ENCODE peak calls at places on chromosomes 5 and 9, in four cellular contexts. M, O, A and H are unnamed samples.
A peak's percentile ranks its signal among the peaks of the same experiment; 100 is the strongest.

GRCh38 chr5:142017832-142018427 is 5.1 kb upstream of the GNPDA1 start:
- DNase-seq in M (no peak), O (no peak), A (no peak), H (no peak)

GRCh38 chr5:40447438-40447837 is 232.3 kb upstream of the PTGER4 start:
- DNase-seq in M (no peak), O (no peak), A (no peak), H (no peak)

GRCh38 chr9:105392531-105392930 is 55.3 kb upstream of the FSD1L start:
- DNase-seq in M (no peak), O (no peak), A (no peak), H (no peak)

GRCh38 chr5:79456890-79457583 is 56.9 kb downstream of the HOMER1 start:
- DNase-seq in M (no peak), O (no peak), A (no peak), H (no peak)

GRCh38 chr9:4382722-4383317 is 83.0 kb upstream of the GLIS3 start:
- DNase-seq in M (no peak), O (peak; percentile 59), A (peak; percentile 19), H (no peak)

GRCh38 chr9:137145731-137146526 is 7.0 kb downstream of the GRIN1 start:
- DNase-seq in M (no peak), O (no peak), A (no peak), H (no peak)

GRCh38 chr9:86434039-86434726 is 80.0 kb upstream of the TUT7 start:
- DNase-seq in M (no peak), O (peak; percentile 32), A (peak; percentile 35), H (peak; percentile 76)

GRCh38 chr9:127918201-127919107 is 1.6 kb upstream of the ST6GALNAC4 start:
- DNase-seq in M (no peak), O (no peak), A (no peak), H (no peak)

GRCh38 chr9:92224177-92224576 is 69.3 kb downstream of the IARS1 start:
- DNase-seq in M (no peak), O (no peak), A (no peak), H (no peak)

GRCh38 chr5:128414469-128414868 is 123.6 kb downstream of the FBN2 start:
- DNase-seq in M (no peak), O (no peak), A (no peak), H (no peak)

GRCh38 chr5:150304481-150305081 is 1.9 kb upstream of the ARSI start:
- DNase-seq in M (no peak), O (no peak), A (no peak), H (no peak)

GRCh38 chr9:128683340-128684064 is 5.5 kb upstream of the SET start:
- DNase-seq in M (no peak), O (no peak), A (no peak), H (no peak)

GRCh38 chr5:54551906-54552305 is 34.3 kb downstream of the SNX18 start:
- DNase-seq in M (no peak), O (no peak), A (no peak), H (no peak)

GRCh38 chr9:14111670-14112069 is 202.3 kb downstream of the NFIB start:
- DNase-seq in M (no peak), O (no peak), A (no peak), H (no peak)

GRCh38 chr5:67515020-67515689 is 318.6 kb upstream of the CD180 start:
- DNase-seq in M (peak; percentile 18), O (no peak), A (no peak), H (no peak)

GRCh38 chr5:17448877-17449276 is 49.2 kb upstream of the TAF11L2 start:
- DNase-seq in M (no peak), O (no peak), A (no peak), H (no peak)

GRCh38 chr9:80841888-80842287 is 847.5 kb downstream of the TLE1 start:
- DNase-seq in M (no peak), O (no peak), A (no peak), H (no peak)

GRCh38 chr5:89281211-89281610 is 398.2 kb upstream of the MEF2C start:
- DNase-seq in M (no peak), O (no peak), A (no peak), H (no peak)

GRCh38 chr9:131031642-131032005 is 22.6 kb downstream of the LAMC3 start:
- DNase-seq in M (no peak), O (no peak), A (no peak), H (no peak)

GRCh38 chr9:18665947-18666346 is 192.0 kb downstream of the ADAMTSL1 start:
- DNase-seq in M (no peak), O (no peak), A (no peak), H (no peak)

GRCh38 chr5:29387384-29387783 is 1806.1 kb upstream of the CDH6 start:
- DNase-seq in M (no peak), O (no peak), A (no peak), H (no peak)

GRCh38 chr5:108093186-108093585 is 288.7 kb downstream of the FBXL17 start:
- DNase-seq in M (no peak), O (peak; percentile 41), A (peak; percentile 7), H (peak; percentile 9)

GRCh38 chr9:130220351-130220750 is 45.2 kb upstream of the HMCN2 start:
- DNase-seq in M (no peak), O (no peak), A (peak; percentile 82), H (no peak)

GRCh38 chr9:11158063-11158462 is 545.3 kb upstream of the PTPRD start:
- DNase-seq in M (no peak), O (no peak), A (no peak), H (no peak)

GRCh38 chr5:178931846-178932760 is 8.9 kb upstream of the ZNF454 start:
- DNase-seq in M (no peak), O (no peak), A (no peak), H (no peak)

GRCh38 chr5:77168187-77168883 is 42.1 kb upstream of the PDE8B start:
- DNase-seq in M (no peak), O (peak; percentile 39), A (peak; percentile 26), H (no peak)

GRCh38 chr5:35902032-35902681 is 36.3 kb downstream of the CAPSL start:
- DNase-seq in M (no peak), O (no peak), A (no peak), H (no peak)

GRCh38 chr9:36166150-36166927 is 2.8 kb upstream of the CCIN start:
- DNase-seq in M (peak; percentile 73), O (peak; percentile 56), A (peak; percentile 90), H (peak; percentile 87)

GRCh38 chr9:128689820-128690683 is 1.0 kb downstream of the SET start:
- DNase-seq in M (no peak), O (no peak), A (peak; percentile 78), H (peak; percentile 84)

GRCh38 chr9:37931586-37931985 is 27.7 kb upstream of the SLC25A51 start:
- DNase-seq in M (no peak), O (no peak), A (no peak), H (peak; percentile 54)

GRCh38 chr5:176711883-176712282 is 64.6 kb downstream of the TSPAN17 start:
- DNase-seq in M (no peak), O (no peak), A (no peak), H (no peak)

GRCh38 chr5:135033026-135033861 is 784 bp downstream of the PITX1 start:
- DNase-seq in M (no peak), O (no peak), A (no peak), H (no peak)

GRCh38 chr5:16528382-16528849 is 62.8 kb upstream of the ZNF622 start:
- DNase-seq in M (no peak), O (no peak), A (no peak), H (no peak)

GRCh38 chr5:100758306-100758705 is 144.8 kb downstream of the ST8SIA4 start:
- DNase-seq in M (no peak), O (no peak), A (no peak), H (no peak)

GRCh38 chr9:128702445-128702948 is at the start of gene PKN3:
- DNase-seq in M (peak; percentile 91), O (peak; percentile 73), A (peak; percentile 96), H (peak; percentile 93)

GRCh38 chr5:60586307-60586901 is 113.6 kb downstream of the DEPDC1B start:
- DNase-seq in M (no peak), O (peak; percentile 10), A (no peak), H (peak; percentile 1)

GRCh38 chr9:134059661-134060395 is 8.0 kb downstream of the BRD3 start:
- DNase-seq in M (no peak), O (no peak), A (no peak), H (no peak)